ENCODE peak calls at places on chromosomes 5 and 9, in nine cellular contexts. One of them, this sample, is unnamed.

GRCh38 chr9:136621019-136621733 is 41.5 kb upstream of the EGFL7 start:
- DNase-seq in fibroblast of mammary gland: no peak
- DNase-seq in skeletal muscle cell: no peak
- DNase-seq in left colon: peak
- DNase-seq in activated effector memory CD4-positive, alpha-beta T cell treated with anti-CD3 and anti-CD28 coated beads, Interleukin-2, amount 50 U/mL, for 16 hours: no peak
- DNase-seq in RWPE2: no peak
- DNase-seq in ovary: no peak
- DNase-seq in iris pigment epithelial cell: peak
- DNase-seq in SK-MEL-5: no peak
- DNase-seq in this sample: no peak

GRCh38 chr9:27033815-27034403 is 28.4 kb upstream of the LRRC19 start:
- DNase-seq in fibroblast of mammary gland: peak
- DNase-seq in ovary: peak
- DNase-seq in skeletal muscle cell: peak
- DNase-seq in activated effector memory CD4-positive, alpha-beta T cell treated with anti-CD3 and anti-CD28 coated beads, Interleukin-2, amount 50 U/mL, for 16 hours: peak
- DNase-seq in left colon: peak
- DNase-seq in RWPE2: no peak
- DNase-seq in SK-MEL-5: no peak
- DNase-seq in iris pigment epithelial cell: peak
- DNase-seq in this sample: peak

GRCh38 chr9:131734165-131734610 is 5.7 kb downstream of the RAPGEF1 start:
- DNase-seq in iris pigment epithelial cell: peak
- DNase-seq in SK-MEL-5: no peak
- DNase-seq in fibroblast of mammary gland: no peak
- DNase-seq in skeletal muscle cell: no peak
- DNase-seq in RWPE2: no peak
- DNase-seq in left colon: peak
- DNase-seq in activated effector memory CD4-positive, alpha-beta T cell treated with anti-CD3 and anti-CD28 coated beads, Interleukin-2, amount 50 U/mL, for 16 hours: peak
- DNase-seq in ovary: no peak
- DNase-seq in this sample: no peak

GRCh38 chr5:35832757-35833156 is 23.9 kb upstream of the IL7R start:
- DNase-seq in iris pigment epithelial cell: no peak
- DNase-seq in SK-MEL-5: no peak
- DNase-seq in ovary: no peak
- DNase-seq in skeletal muscle cell: no peak
- DNase-seq in activated effector memory CD4-positive, alpha-beta T cell treated with anti-CD3 and anti-CD28 coated beads, Interleukin-2, amount 50 U/mL, for 16 hours: no peak
- DNase-seq in left colon: no peak
- DNase-seq in fibroblast of mammary gland: no peak
- DNase-seq in RWPE2: no peak
- DNase-seq in this sample: no peak

GRCh38 chr9:133031496-133031911 is 707 bp downstream of the GTF3C5 start:
- DNase-seq in left colon: no peak
- DNase-seq in iris pigment epithelial cell: no peak
- DNase-seq in SK-MEL-5: no peak
- DNase-seq in ovary: no peak
- DNase-seq in activated effector memory CD4-positive, alpha-beta T cell treated with anti-CD3 and anti-CD28 coated beads, Interleukin-2, amount 50 U/mL, for 16 hours: no peak
- DNase-seq in fibroblast of mammary gland: no peak
- DNase-seq in skeletal muscle cell: no peak
- DNase-seq in RWPE2: no peak
- DNase-seq in this sample: no peak

GRCh38 chr5:53373420-53374188 is 106.8 kb upstream of the FST start:
- DNase-seq in ovary: no peak
- DNase-seq in RWPE2: no peak
- DNase-seq in SK-MEL-5: peak
- DNase-seq in left colon: no peak
- DNase-seq in iris pigment epithelial cell: no peak
- DNase-seq in skeletal muscle cell: no peak
- DNase-seq in fibroblast of mammary gland: peak
- DNase-seq in activated effector memory CD4-positive, alpha-beta T cell treated with anti-CD3 and anti-CD28 coated beads, Interleukin-2, amount 50 U/mL, for 16 hours: no peak
- DNase-seq in this sample: no peak

GRCh38 chr5:143605403-143606005 is 202.0 kb upstream of the NR3C1 start:
- DNase-seq in ovary: no peak
- DNase-seq in iris pigment epithelial cell: peak
- DNase-seq in fibroblast of mammary gland: peak
- DNase-seq in left colon: no peak
- DNase-seq in activated effector memory CD4-positive, alpha-beta T cell treated with anti-CD3 and anti-CD28 coated beads, Interleukin-2, amount 50 U/mL, for 16 hours: no peak
- DNase-seq in RWPE2: no peak
- DNase-seq in skeletal muscle cell: no peak
- DNase-seq in SK-MEL-5: no peak
- DNase-seq in this sample: no peak

GRCh38 chr9:134898319-134898718 is 17.7 kb downstream of the FCN2 start:
- DNase-seq in skeletal muscle cell: no peak
- DNase-seq in left colon: no peak
- DNase-seq in activated effector memory CD4-positive, alpha-beta T cell treated with anti-CD3 and anti-CD28 coated beads, Interleukin-2, amount 50 U/mL, for 16 hours: no peak
- DNase-seq in ovary: no peak
- DNase-seq in iris pigment epithelial cell: no peak
- DNase-seq in SK-MEL-5: no peak
- DNase-seq in fibroblast of mammary gland: no peak
- DNase-seq in RWPE2: no peak
- DNase-seq in this sample: no peak

GRCh38 chr9:113403651-113404050 is 2.6 kb upstream of the ALAD start:
- DNase-seq in skeletal muscle cell: no peak
- DNase-seq in RWPE2: no peak
- DNase-seq in iris pigment epithelial cell: peak
- DNase-seq in left colon: no peak
- DNase-seq in ovary: no peak
- DNase-seq in fibroblast of mammary gland: no peak
- DNase-seq in activated effector memory CD4-positive, alpha-beta T cell treated with anti-CD3 and anti-CD28 coated beads, Interleukin-2, amount 50 U/mL, for 16 hours: no peak
- DNase-seq in SK-MEL-5: no peak
- DNase-seq in this sample: no peak

GRCh38 chr5:15234366-15234765 is 265.6 kb upstream of the FBXL7 start:
- DNase-seq in left colon: no peak
- DNase-seq in RWPE2: no peak
- DNase-seq in fibroblast of mammary gland: no peak
- DNase-seq in ovary: no peak
- DNase-seq in SK-MEL-5: no peak
- DNase-seq in iris pigment epithelial cell: peak
- DNase-seq in skeletal muscle cell: no peak
- DNase-seq in activated effector memory CD4-positive, alpha-beta T cell treated with anti-CD3 and anti-CD28 coated beads, Interleukin-2, amount 50 U/mL, for 16 hours: no peak
- DNase-seq in this sample: peak

GRCh38 chr5:54361683-54362411 is 51.5 kb upstream of the ARL15 start:
- DNase-seq in fibroblast of mammary gland: no peak
- DNase-seq in ovary: peak
- DNase-seq in RWPE2: no peak
- DNase-seq in iris pigment epithelial cell: no peak
- DNase-seq in left colon: no peak
- DNase-seq in skeletal muscle cell: no peak
- DNase-seq in SK-MEL-5: no peak
- DNase-seq in activated effector memory CD4-positive, alpha-beta T cell treated with anti-CD3 and anti-CD28 coated beads, Interleukin-2, amount 50 U/mL, for 16 hours: no peak
- DNase-seq in this sample: no peak